ENCODE peak calls at places on chromosomes 11 and 22, in four cellular contexts. D is A549, X is lower lobe of right lung, B is testis. T is an unnamed sample.

GRCh38 chr22:45072322-45072903 is 62.6 kb upstream of the PHF21B start:
- DNase-seq in D (peak; percentile 52), B (no peak), X (no peak), T (peak; percentile 95)

GRCh38 chr22:43951966-43952365 is 3.3 kb upstream of the SAMM50 start:
- DNase-seq in B (no peak), D (no peak), X (no peak), T (peak; percentile 67)

GRCh38 chr22:43533656-43534428 is 122.0 kb downstream of the MPPED1 start:
- DNase-seq in B (peak; percentile 3), D (no peak), X (no peak), T (no peak)

GRCh38 chr11:533049-533585 is 2.3 kb downstream of the HRAS start:
- DNase-seq in D (no peak), X (no peak), B (no peak), T (peak; percentile 34)

GRCh38 chr11:65574963-65575567 is 788 bp upstream of the EHBP1L1 start:
- DNase-seq in D (no peak), X (no peak), B (no peak), T (peak; percentile 70)

GRCh38 chr11:11148104-11148509 is 204.9 kb downstream of the CSNK2A3 start:
- DNase-seq in B (peak; percentile 83), X (peak; percentile 64), D (peak; percentile 29), T (peak; percentile 90)

GRCh38 chr11:18347471-18348125 is 25.2 kb downstream of the GTF2H1 start:
- DNase-seq in B (no peak), D (no peak), X (no peak), T (no peak)

GRCh38 chr11:47124675-47125074 is 52.0 kb downstream of the ARFGAP2 start:
- DNase-seq in D (no peak), B (no peak), X (no peak), T (peak; percentile 2)

GRCh38 chr11:2257023-2257700 is 13.2 kb downstream of the ASCL2 start:
- DNase-seq in X (peak; percentile 53), B (peak; percentile 9), D (no peak), T (peak; percentile 36)

GRCh38 chr11:70084046-70084984 is 6.2 kb downstream of the ANO1 start:
- DNase-seq in B (no peak), X (no peak), D (no peak), T (no peak)

GRCh38 chr11:115706735-115707134 is 202.5 kb upstream of the CADM1 start:
- DNase-seq in B (no peak), D (no peak), X (no peak), T (peak; percentile 5)

GRCh38 chr11:70087446-70088167 is 9.5 kb downstream of the ANO1 start:
- DNase-seq in B (no peak), X (no peak), D (no peak), T (peak; percentile 77)

GRCh38 chr22:27804683-27805297 is 3.2 kb upstream of the MN1 start:
- DNase-seq in X (no peak), D (peak; percentile 59), B (peak; percentile 83), T (peak; percentile 90)

GRCh38 chr22:19855504-19856409 is 1.1 kb upstream of the GNB1L start:
- DNase-seq in X (peak; percentile 79), B (peak; percentile 71), D (peak; percentile 70), T (peak; percentile 85)

GRCh38 chr22:20199906-20200305 is 49.1 kb upstream of the CCDC188 start:
- DNase-seq in X (no peak), D (no peak), B (no peak), T (no peak)

GRCh38 chr11:7596975-7597391 is 76.3 kb downstream of the CYB5R2 start:
- DNase-seq in B (no peak), X (no peak), D (no peak), T (no peak)

GRCh38 chr11:88806410-88806809 is 259.4 kb downstream of the GRM5 start:
- DNase-seq in D (no peak), X (no peak), B (no peak), T (no peak)

GRCh38 chr11:60609632-60610031 is 89.8 kb upstream of the MS4A8 start:
- DNase-seq in D (no peak), X (no peak), B (no peak), T (no peak)

GRCh38 chr11:129657866-129658557 is 157.6 kb upstream of the TMEM45B start:
- DNase-seq in D (no peak), B (no peak), X (no peak), T (no peak)

GRCh38 chr11:61645179-61645868 is 34.9 kb upstream of the DAGLA start:
- DNase-seq in D (no peak), X (peak; percentile 86), B (no peak), T (no peak)

GRCh38 chr11:129423426-129423825 is 47.8 kb downstream of the BARX2 start:
- DNase-seq in D (no peak), B (no peak), X (no peak), T (no peak)

GRCh38 chr11:113446112-113446511 is 29.1 kb downstream of the DRD2 start:
- DNase-seq in X (no peak), D (no peak), B (no peak), T (no peak)

DNA sequence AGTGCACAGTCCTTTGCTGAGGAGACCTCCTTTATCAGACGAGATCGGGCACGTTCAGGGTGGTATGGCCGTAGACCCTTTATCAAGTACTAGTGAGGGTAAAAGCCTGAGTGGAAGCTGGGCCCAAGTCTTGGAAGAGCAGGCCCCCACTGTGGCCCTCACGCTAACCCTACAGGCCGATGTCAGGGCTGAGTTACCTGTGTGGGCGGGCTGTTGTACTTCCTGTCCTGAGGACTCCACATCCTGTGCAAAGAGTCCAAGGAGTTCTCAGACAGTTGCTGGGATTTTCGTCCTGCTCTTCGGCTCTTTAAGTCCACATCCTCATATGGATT is 34.9 kb downstream of the RPL27A start:
- DNase-seq in X (no peak), B (no peak), D (no peak), T (no peak)
- H3K27ac ChIP-seq in X (peak overlapping the region; percentile 73), B (peak overlapping the region; percentile 85), D (peak overlapping the region; percentile 80), T (no peak overlapping the region)

DNA sequence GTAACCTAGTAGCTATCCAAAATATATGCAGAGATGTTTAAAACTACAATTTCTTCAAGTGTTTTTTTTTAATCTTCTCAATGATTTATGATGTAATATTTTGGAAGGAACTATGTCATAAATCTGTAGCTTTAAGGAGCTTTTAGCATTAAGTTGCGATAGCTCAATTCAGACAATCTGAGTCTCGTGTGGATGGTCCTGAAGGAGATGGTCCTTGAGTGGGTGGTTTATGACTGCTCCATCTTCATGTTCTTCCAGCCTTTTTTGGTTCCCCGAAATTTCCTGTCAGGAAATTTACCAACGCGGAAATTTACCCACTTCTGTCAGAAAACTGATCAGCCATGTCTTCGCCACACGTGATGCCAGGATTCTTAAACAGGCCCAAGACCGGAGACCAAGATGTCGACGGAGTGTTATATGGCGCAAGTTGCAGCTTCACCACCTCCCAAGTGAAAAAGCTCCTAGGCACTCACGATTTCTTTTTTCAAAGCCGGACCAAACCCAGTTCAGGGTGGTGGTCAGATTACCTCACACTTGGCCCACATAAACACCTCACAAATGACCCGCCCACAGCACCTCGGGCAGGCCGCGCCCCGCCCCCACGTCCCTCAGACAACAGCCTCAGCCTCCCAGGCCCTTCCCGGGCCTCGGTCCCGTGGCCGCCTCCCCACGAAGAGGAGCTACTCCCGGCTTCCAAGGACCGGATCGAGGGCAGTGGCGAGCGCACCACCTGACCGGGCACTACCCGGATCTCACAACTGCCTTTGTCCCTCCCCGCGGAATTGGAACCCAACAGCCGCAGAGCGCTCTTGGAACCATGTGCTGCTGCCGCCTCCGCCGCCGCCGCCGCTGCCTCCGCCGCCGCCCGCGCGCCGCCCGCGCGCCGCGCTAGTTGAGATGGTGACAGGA is at the start of gene MORC2:
- DNase-seq in D (peak; percentile 69), B (peak; percentile 73), X (peak; percentile 86), T (peak; percentile 92)
- H3K4me1 ChIP-seq in D (peaks cover 5% of the 10 kb centered on the region), B (peaks cover 10% of the 10 kb centered on the region), X (peaks cover 35% of the 10 kb centered on the region), T (no peaks in the 10 kb centered on the region)

GRCh38 chr11:58711832-58712231 is 19.9 kb downstream of the GLYAT start:
- DNase-seq in B (no peak), X (no peak), D (no peak), T (no peak)
- H3K9me3 ChIP-seq in B (no peaks in the 10 kb centered on the region), X (no peaks in the 10 kb centered on the region), D (no peaks in the 10 kb centered on the region), T (peaks cover 28% of the 10 kb centered on the region)

DNA sequence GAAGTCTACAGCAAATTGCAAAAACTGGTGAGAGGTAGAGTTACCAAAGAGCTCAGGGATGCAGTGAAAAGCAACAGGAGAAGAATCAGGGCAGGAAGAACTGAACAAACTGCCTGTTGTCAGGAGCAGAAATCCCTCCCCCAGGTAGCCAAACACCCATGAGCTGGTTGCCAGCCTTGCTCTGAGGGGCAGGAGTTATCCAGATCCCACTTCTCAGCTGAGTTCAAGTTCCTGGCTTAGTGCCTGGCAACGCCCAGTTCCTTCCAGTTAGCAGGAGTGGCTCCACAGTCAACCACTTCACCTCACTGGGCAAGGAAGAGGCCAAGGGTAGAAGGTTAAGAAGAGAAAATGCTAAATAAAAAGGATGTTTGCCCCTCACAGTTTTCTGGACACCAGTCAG is 1.9 kb upstream of the MPZL2 start:
- DNase-seq in X (peak; percentile 89), B (no peak), D (no peak), T (no peak)
- H3K27ac ChIP-seq in X (peak overlapping the region; percentile 72), B (no peak overlapping the region), D (no peak overlapping the region), T (no peak overlapping the region)

GRCh38 chr11:16815047-16815767 is 76.8 kb downstream of the C11orf58 start:
- DNase-seq in D (no peak), B (peak; percentile 51), X (peak; percentile 87), T (no peak)
- H3K4me1 ChIP-seq in D (peaks cover 17% of the 10 kb centered on the region), B (peaks cover 35% of the 10 kb centered on the region), X (peaks cover 42% of the 10 kb centered on the region), T (peaks cover 28% of the 10 kb centered on the region)

GRCh38 chr11:58731819-58732218 is at the start of gene GLYAT:
- DNase-seq in X (no peak), D (no peak), B (no peak), T (no peak)
- H3K9me3 ChIP-seq in X (no peaks in the 10 kb centered on the region), D (no peaks in the 10 kb centered on the region), B (no peaks in the 10 kb centered on the region), T (peaks cover 54% of the 10 kb centered on the region)

DNA sequence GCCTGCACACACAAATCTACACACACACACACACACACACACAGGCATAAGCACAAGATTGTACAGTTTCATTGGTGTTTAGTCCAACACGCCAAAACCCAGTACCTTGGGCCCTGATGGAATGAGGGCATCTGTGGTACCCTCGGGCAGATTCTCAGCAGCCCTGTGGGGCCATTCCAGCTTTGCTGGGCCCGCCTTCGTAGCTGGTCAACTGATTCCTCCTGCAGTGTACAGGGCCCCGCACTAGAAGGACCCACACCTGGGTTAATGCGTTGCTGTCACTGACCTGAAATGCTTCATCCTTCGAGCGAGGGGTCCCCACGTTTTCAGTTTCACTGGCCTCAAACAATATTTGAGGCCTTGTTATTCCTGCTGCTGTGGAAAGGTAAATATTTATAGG is 731.2 kb downstream of the BRD1 start:
- DNase-seq in D (no peak), X (no peak), B (no peak), T (no peak)
- H3K27ac ChIP-seq in D (no peak overlapping the region), X (no peak overlapping the region), B (no peak overlapping the region), T (no peak overlapping the region)

DNA sequence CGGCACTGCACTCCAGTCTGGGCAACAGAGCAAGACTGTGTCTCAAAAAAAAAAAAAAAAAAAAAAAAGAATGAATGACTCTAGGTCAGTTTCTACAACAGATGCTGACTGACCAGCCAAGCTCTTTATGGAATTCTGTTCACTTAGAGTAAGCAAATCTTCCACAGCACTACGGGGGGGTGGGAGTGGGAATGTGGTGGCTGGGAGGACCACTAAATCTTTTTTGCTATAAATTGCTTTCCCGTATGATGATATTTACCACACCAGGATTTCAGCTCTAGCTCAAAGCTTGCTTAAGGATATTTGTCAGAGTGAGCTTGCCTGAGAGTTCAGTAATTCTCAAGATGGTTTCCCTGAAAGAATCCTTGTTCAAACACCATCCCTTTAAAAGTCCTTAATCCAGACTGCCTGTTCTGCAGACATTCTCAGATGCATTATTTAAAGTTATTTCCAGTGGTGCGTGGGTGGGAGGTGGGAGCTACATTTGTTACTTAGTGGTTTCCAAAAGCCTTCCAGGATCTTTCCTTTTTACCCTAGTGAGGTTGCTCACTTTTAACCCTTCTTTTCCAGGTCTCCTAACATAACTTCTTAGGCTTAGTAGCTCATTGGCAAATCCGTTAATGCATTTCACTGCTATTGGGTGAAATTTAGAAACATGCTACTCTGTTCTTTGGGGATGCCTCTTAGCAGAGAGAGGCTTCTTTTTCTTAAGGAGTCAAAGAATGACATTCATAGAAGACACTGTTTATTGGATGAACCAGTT is 65.9 kb downstream of the UBASH3B start:
- DNase-seq in D (no peak), X (no peak), B (no peak), T (no peak)
- H3K4me1 ChIP-seq in D (peaks cover 49% of the 10 kb centered on the region), X (peaks cover 14% of the 10 kb centered on the region), B (peaks cover 8% of the 10 kb centered on the region), T (peaks cover 5% of the 10 kb centered on the region)

T was measured in endodermal cell.